ENCODE peak calls at places on chromosomes 5 and 9, in four cellular contexts. P, N, D and F are unnamed samples.

GRCh38 chr9:110808599-110808980 is 140.0 kb downstream of the MUSK start:
- DNase-seq in P (no peak), N (no peak), D (no peak), F (no peak)

GRCh38 chr9:13033959-13034695 is 245.4 kb downstream of the MPDZ start:
- DNase-seq in P (no peak), N (peak; percentile 73), D (peak; percentile 80), F (peak; percentile 64)

GRCh38 chr5:25979086-25979485 is 1059.3 kb downstream of the CDH9 start:
- DNase-seq in P (no peak), N (no peak), D (no peak), F (no peak)

GRCh38 chr5:91103353-91104061 is 279.6 kb downstream of the ARRDC3 start:
- DNase-seq in P (no peak), N (no peak), D (no peak), F (no peak)

GRCh38 chr5:35129921-35130485 is 82.3 kb upstream of the AGXT2 start:
- DNase-seq in P (no peak), N (no peak), D (no peak), F (no peak)

GRCh38 chr5:174204914-174205313 is 159.4 kb downstream of the NSG2 start:
- DNase-seq in P (no peak), N (no peak), D (peak; percentile 86), F (no peak)

GRCh38 chr5:69449511-69449910 is 34.6 kb downstream of the MARVELD2 start:
- DNase-seq in P (no peak), N (no peak), D (no peak), F (no peak)

GRCh38 chr9:130444565-130445221 is at the start of gene ASS1:
- DNase-seq in P (no peak), N (peak; percentile 93), D (peak; percentile 87), F (peak; percentile 94)

GRCh38 chr5:65359569-65359968 is 122.2 kb downstream of the ADAMTS6 start:
- DNase-seq in P (no peak), N (no peak), D (no peak), F (no peak)

GRCh38 chr5:176675676-176676360 is 28.5 kb downstream of the TSPAN17 start:
- DNase-seq in P (no peak), N (no peak), D (peak; percentile 77), F (peak; percentile 48)

GRCh38 chr5:10509593-10509992 is 54.3 kb upstream of the ANKRD33B start:
- DNase-seq in P (no peak), N (no peak), D (no peak), F (peak; percentile 97)

GRCh38 chr9:82223442-82223841 is 234.9 kb downstream of the SPATA31D1 start:
- DNase-seq in P (no peak), N (no peak), D (no peak), F (no peak)

GRCh38 chr5:44365351-44365750 is 23.9 kb downstream of the FGF10 start:
- DNase-seq in P (no peak), N (no peak), D (no peak), F (no peak)

GRCh38 chr9:74334308-74334707 is 162.8 kb upstream of the RORB start:
- DNase-seq in P (no peak), N (no peak), D (no peak), F (no peak)

GRCh38 chr5:81749562-81750307 is 1.2 kb downstream of the SSBP2 start:
- DNase-seq in P (peak; percentile 31), N (peak; percentile 76), D (peak; percentile 55), F (peak; percentile 39)

GRCh38 chr5:180137401-180138213 is 66.0 kb upstream of the RNF130 start:
- DNase-seq in P (no peak), N (no peak), D (no peak), F (no peak)

GRCh38 chr9:123481209-123481865 is 125.3 kb downstream of the CRB2 start:
- DNase-seq in P (no peak), N (peak; percentile 23), D (no peak), F (no peak)

GRCh38 chr9:29514336-29514735 is 1941.1 kb upstream of the C9orf72 start:
- DNase-seq in P (no peak), N (no peak), D (peak; percentile 64), F (peak; percentile 27)

GRCh38 chr5:592158-592557 is 20.0 kb upstream of the CEP72 start:
- DNase-seq in P (no peak), N (peak; percentile 48), D (no peak), F (peak; percentile 26)

GRCh38 chr9:18544456-18544855 is 70.5 kb downstream of the ADAMTSL1 start:
- DNase-seq in P (no peak), N (no peak), D (no peak), F (no peak)

GRCh38 chr9:87184956-87185642 is 237.8 kb upstream of the GAS1 start:
- DNase-seq in P (no peak), N (no peak), D (no peak), F (no peak)
- H3K27ac ChIP-seq in P (no peak overlapping the region), N (no peak overlapping the region), D (no peak overlapping the region), F (no peak overlapping the region)

GRCh38 chr5:72845889-72846288 is 29.4 kb downstream of the TNPO1 start:
- DNase-seq in P (no peak), N (no peak), D (no peak), F (no peak)

GRCh38 chr5:72842816-72843215 is 26.4 kb downstream of the TNPO1 start:
- DNase-seq in P (no peak), N (no peak), D (no peak), F (no peak)

GRCh38 chr5:72844218-72844603 is 27.8 kb downstream of the TNPO1 start:
- DNase-seq in P (no peak), N (no peak), D (no peak), F (no peak)

GRCh38 chr5:72837524-72838096 is 21.1 kb downstream of the TNPO1 start:
- DNase-seq in P (no peak), N (no peak), D (no peak), F (no peak)

GRCh38 chr5:72841756-72842535 is 25.5 kb downstream of the TNPO1 start:
- DNase-seq in P (no peak), N (no peak), D (no peak), F (no peak)
- H3K27me3 ChIP-seq in P (no peaks in the 10 kb centered on the region), N (no peaks in the 10 kb centered on the region), D (no peaks in the 10 kb centered on the region), F (no peaks in the 10 kb centered on the region)

GRCh38 chr9:14427419-14427818 is 113.5 kb upstream of the NFIB start:
- DNase-seq in P (no peak), N (no peak), D (no peak), F (no peak)

GRCh38 chr9:14424983-14425382 is 111.0 kb upstream of the NFIB start:
- DNase-seq in P (no peak), N (no peak), D (no peak), F (no peak)

GRCh38 chr9:14421291-14421690 is 107.3 kb upstream of the NFIB start:
- DNase-seq in P (no peak), N (no peak), D (no peak), F (no peak)

GRCh38 chr9:14424323-14424722 is 110.4 kb upstream of the NFIB start:
- DNase-seq in P (no peak), N (no peak), D (no peak), F (no peak)

DNA sequence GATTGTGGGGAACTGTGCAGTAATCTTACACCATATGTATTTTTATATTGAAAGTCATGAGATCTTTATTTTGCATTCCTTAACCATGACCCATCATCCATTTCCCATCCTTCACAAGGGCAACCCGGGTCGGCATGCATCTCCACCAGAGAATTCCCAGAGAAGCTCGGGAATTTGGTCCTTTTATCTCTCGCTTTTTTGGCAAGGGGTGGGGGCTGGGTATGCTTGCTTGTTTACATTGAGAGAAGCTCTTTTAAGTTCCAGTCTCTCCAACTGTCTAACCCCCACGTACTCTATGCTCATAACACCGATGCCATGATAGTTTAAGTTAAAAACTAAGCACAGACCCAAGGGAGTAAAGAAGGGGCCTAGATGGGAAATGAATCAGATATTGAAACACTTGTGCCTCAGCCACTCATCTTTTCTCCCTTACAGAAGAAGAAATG is 109.9 kb upstream of the NFIB start:
- DNase-seq in P (no peak), N (no peak), D (no peak), F (no peak)
- H3K27ac ChIP-seq in P (no peak overlapping the region), N (no peak overlapping the region), D (peak overlapping the region; percentile 41), F (no peak overlapping the region)

DNA sequence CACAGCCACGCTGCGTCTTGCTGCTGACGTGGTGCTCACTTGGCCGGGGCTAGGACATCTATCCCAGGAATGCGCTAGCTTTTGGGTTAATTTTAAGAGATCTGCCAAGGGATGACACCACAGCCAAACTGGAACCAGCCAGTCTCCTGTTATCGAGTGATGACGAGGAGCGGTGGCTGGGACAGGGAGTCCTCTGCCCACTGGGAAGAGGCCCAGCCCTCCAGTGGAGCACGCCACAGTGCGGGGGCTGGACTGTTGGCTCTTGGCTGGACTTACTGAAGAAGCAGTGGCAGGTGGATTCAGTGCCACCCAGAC is 55.1 kb upstream of the PHYKPL start:
- DNase-seq in P (no peak), N (no peak), D (no peak), F (no peak)
- H3K27me3 ChIP-seq in P (no peaks in the 10 kb centered on the region), N (no peaks in the 10 kb centered on the region), D (no peaks in the 10 kb centered on the region), F (no peaks in the 10 kb centered on the region)

GRCh38 chr9:121844562-121844961 is 193.1 kb downstream of the DAB2IP start:
- DNase-seq in P (no peak), N (no peak), D (no peak), F (no peak)
- H3K27ac ChIP-seq in P (no peak overlapping the region), N (no peak overlapping the region), D (no peak overlapping the region), F (no peak overlapping the region)